ENCODE peak calls at places on chromosomes 4 and X, in five cellular contexts. U, R, W, K and D are unnamed samples.
A peak's percentile ranks its signal among the peaks of the same experiment; 100 is the strongest.

GRCh38 chrX:54208531-54208930 is 25.5 kb upstream of the FAM120C start:
- DNase-seq in R (no peak), U (no peak), K (no peak), W (no peak), D (no peak)

GRCh38 chr4:65669008-65669971 is 999 bp downstream of the EPHA5 start:
- DNase-seq in W (peak; percentile 23), K (peak; percentile 71), U (no peak), R (peak; percentile 54), D (peak; percentile 28)

GRCh38 chr4:89538886-89539285 is 231.3 kb upstream of the GPRIN3 start:
- DNase-seq in W (no peak), R (no peak), U (no peak), K (no peak), D (peak; percentile 55)

GRCh38 chr4:147368948-147369347 is 111.9 kb upstream of the EDNRA start:
- DNase-seq in R (no peak), W (no peak), K (no peak), U (no peak), D (peak; percentile 17)

GRCh38 chr4:1683371-1683902 is 676 bp downstream of the FAM53A start:
- DNase-seq in U (peak; percentile 28), W (peak; percentile 18), R (peak; percentile 45), K (no peak), D (peak; percentile 84)

GRCh38 chr4:78137538-78137937 is 80.4 kb downstream of the FRAS1 start:
- DNase-seq in R (no peak), U (no peak), K (no peak), W (no peak), D (no peak)

GRCh38 chrX:129701624-129702069 is 37.1 kb upstream of the XPNPEP2 start:
- DNase-seq in W (no peak), R (no peak), U (no peak), K (no peak), D (no peak)

GRCh38 chr4:104475652-104476051 is 19.0 kb downstream of the CXXC4 start:
- DNase-seq in K (no peak), W (peak; percentile 76), U (no peak), R (peak; percentile 40), D (no peak)

GRCh38 chr4:36274158-36274557 is 7.3 kb upstream of the DTHD1 start:
- DNase-seq in W (no peak), R (no peak), K (no peak), U (no peak), D (no peak)

GRCh38 chr4:36278789-36279188 is 2.6 kb upstream of the DTHD1 start:
- DNase-seq in K (no peak), R (no peak), W (no peak), U (no peak), D (no peak)

GRCh38 chr4:36280555-36280954 is 861 bp upstream of the DTHD1 start:
- DNase-seq in W (peak; percentile 15), K (no peak), U (no peak), R (peak; percentile 29), D (no peak)

GRCh38 chr4:36281384-36282106 is at the start of gene DTHD1:
- DNase-seq in R (no peak), K (no peak), U (no peak), W (no peak), D (no peak)

DNA sequence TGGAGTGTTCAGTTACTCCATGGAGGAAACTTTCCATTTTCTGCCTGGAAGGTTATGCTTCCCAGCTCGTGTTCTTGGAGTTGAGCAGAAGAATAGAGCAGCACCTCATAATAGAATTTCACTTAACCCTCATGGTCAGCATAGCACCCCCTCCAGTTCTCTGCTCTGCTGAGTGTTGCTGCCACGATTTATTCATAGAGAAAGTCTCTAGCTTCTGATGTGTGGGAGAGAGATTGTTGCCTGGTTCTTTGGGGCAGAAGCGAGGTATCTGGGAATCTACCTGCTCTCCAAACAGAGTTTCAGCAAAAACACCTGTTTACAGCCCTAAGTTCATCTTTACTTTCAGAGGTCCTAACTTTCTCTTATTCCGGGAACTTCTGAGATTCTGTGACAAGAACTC is 3.9 kb upstream of the DTHD1 start:
- DNase-seq in K (no peak), U (no peak), W (no peak), R (no peak), D (no peak)
- H2BK12ac ChIP-seq in K (no peak overlapping the region), U (no peak overlapping the region), W (no peak overlapping the region), R (no peak overlapping the region), D (no peak overlapping the region)

GRCh38 chrX:117985241-117985640 is 131.4 kb downstream of the KLHL13 start:
- DNase-seq in R (no peak), K (no peak), W (no peak), U (no peak), D (no peak)
- H2BK12ac ChIP-seq in R (no peak overlapping the region), K (no peak overlapping the region), W (no peak overlapping the region), U (no peak overlapping the region), D (no peak overlapping the region)

DNA sequence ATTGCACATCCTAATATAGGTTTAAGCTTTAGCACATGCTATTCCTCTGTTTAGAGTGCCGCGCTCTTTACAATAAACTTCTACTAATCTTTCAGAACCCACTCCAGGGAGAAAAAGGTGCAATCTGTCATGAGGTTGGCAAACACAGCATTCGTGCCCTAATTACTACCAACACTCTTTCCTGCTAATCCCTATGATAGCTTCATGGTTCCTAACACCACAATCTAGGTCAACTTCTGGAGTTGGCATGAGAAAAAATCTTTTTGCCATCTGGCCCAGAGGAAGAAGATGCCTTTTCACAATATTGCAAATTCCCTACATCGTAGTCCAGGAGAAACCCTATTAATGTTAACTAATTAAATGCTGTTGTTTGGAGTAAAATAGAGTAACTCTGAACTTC is 39.6 kb downstream of the TMA16 start:
- DNase-seq in U (no peak), K (no peak), R (no peak), W (no peak), D (no peak)
- H2BK12ac ChIP-seq in U (no peak overlapping the region), K (no peak overlapping the region), R (no peak overlapping the region), W (no peak overlapping the region), D (no peak overlapping the region)

GRCh38 chr4:28469387-28469786 is 1608.7 kb downstream of the STIM2 start:
- DNase-seq in U (no peak), R (no peak), W (no peak), K (no peak), D (no peak)
- H2BK12ac ChIP-seq in U (no peak overlapping the region), R (no peak overlapping the region), W (no peak overlapping the region), K (no peak overlapping the region), D (no peak overlapping the region)

DNA sequence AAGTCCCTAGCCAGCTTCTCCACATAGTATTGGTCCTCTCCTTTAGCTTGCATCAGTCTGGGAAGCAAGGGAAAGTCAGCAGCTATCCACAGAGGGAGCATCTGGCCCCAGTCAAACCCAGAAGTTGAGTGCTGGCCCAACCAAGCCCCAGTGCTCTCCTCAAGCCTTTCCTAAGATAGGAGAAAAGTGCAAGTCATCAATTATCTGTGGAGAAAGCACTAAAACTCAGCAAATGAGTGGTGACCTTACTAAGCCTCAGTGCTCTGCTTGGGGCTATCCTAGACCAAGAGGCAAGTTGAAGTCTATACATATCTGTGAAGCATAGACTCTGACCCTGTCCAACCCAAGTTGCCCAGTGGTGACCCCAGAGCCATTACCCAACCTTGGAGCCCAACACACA is 28.5 kb upstream of the MAGEE1 start:
- DNase-seq in K (no peak), W (no peak), U (no peak), R (no peak), D (no peak)
- H2BK12ac ChIP-seq in K (no peak overlapping the region), W (no peak overlapping the region), U (no peak overlapping the region), R (no peak overlapping the region), D (no peak overlapping the region)

DNA sequence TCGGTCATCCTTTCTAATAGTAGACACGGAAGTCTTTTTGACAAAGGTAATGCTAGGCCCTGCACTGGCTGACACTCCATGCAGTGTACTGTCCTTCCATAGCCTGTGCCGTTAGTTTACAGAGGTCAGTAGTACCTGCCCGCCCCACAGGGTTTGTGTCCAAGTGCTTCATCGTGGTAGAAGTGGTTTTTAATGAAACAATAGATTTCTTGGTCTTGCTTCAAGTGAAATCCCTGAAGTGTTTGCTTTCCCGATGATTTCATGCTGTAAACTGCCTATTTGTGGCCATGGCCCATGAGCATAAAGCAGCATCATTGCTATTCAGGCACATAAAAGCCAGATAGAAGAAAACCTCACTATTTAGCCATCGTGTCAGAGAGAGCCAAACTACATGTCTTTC is 139.3 kb downstream of the GPR143 start:
- DNase-seq in W (no peak), K (no peak), U (no peak), R (no peak), D (no peak)
- H2BK12ac ChIP-seq in W (no peak overlapping the region), K (no peak overlapping the region), U (no peak overlapping the region), R (no peak overlapping the region), D (no peak overlapping the region)